ENCODE peak calls at places on chromosome 11, in seven cellular contexts. X is tibial nerve, G is H1, H is adrenal gland, A is lower leg skin, P is K562, E is ovary. W is an unnamed sample.

GRCh38 chr11:19962795-19963163 is 197.5 kb downstream of the DBX1 start:
- DNase-seq in X (no peak), G (no peak), A (no peak), P (no peak), H (no peak), E (no peak), W (no peak)

GRCh38 chr11:26623076-26623666 is 51.1 kb upstream of the MUC15 start:
- DNase-seq in H (no peak), X (no peak), P (no peak), G (no peak), E (no peak), A (no peak), W (no peak)

GRCh38 chr11:89504270-89504669 is 13.1 kb upstream of the NOX4 start:
- DNase-seq in X (no peak), P (no peak), E (no peak), A (no peak), H (no peak), G (no peak), W (no peak)

GRCh38 chr11:13368041-13368446 is 90.5 kb downstream of the BMAL1 start:
- DNase-seq in H (no peak), G (no peak), A (no peak), X (no peak), E (no peak), P (no peak), W (no peak)

GRCh38 chr11:114447444-114447843 is 8.2 kb downstream of the REXO2 start:
- DNase-seq in G (no peak), X (no peak), H (no peak), E (no peak), P (no peak), A (no peak), W (no peak)

GRCh38 chr11:44596541-44597276 is 31.2 kb downstream of the CD82 start:
- DNase-seq in H (no peak), P (no peak), X (no peak), A (no peak), E (no peak), G (no peak), W (no peak)

GRCh38 chr11:122910775-122911174 is 28.2 kb downstream of the JHY start:
- DNase-seq in G (no peak), X (no peak), H (no peak), E (no peak), A (no peak), P (peak), W (peak)

GRCh38 chr11:19869466-19869865 is 156.8 kb downstream of the NAV2 start:
- DNase-seq in E (no peak), X (no peak), A (no peak), H (no peak), P (no peak), G (no peak), W (no peak)

GRCh38 chr11:47355283-47356128 is 3.0 kb upstream of the MYBPC3 start:
- DNase-seq in G (peak), X (peak), E (peak), A (peak), H (peak), P (peak), W (peak)

GRCh38 chr11:103877221-103877620 is 159.2 kb upstream of the DDI1 start:
- DNase-seq in E (no peak), P (no peak), X (no peak), A (no peak), H (no peak), G (no peak), W (no peak)

GRCh38 chr11:111329306-111330204 is 31.2 kb downstream of the POU2AF3 start:
- DNase-seq in G (no peak), H (peak), X (no peak), P (no peak), E (peak), A (no peak), W (no peak)

GRCh38 chr11:120061036-120061760 is 76.7 kb downstream of the TRIM29 start:
- DNase-seq in A (no peak), G (peak), H (no peak), P (no peak), E (no peak), X (no peak), W (no peak)

GRCh38 chr11:128705124-128705920 is 11.4 kb downstream of the FLI1 start:
- DNase-seq in P (no peak), X (no peak), E (no peak), H (no peak), G (no peak), A (no peak), W (no peak)

GRCh38 chr11:2201542-2201941 is 29.9 kb upstream of the TH start:
- DNase-seq in X (no peak), E (no peak), A (no peak), P (no peak), G (no peak), H (no peak), W (no peak)

GRCh38 chr11:3849297-3849874 is 6.1 kb upstream of the STIM1 start:
- DNase-seq in X (no peak), G (no peak), P (peak), E (no peak), A (no peak), H (no peak), W (peak)

GRCh38 chr11:133787379-133788103 is 57.8 kb downstream of the SPATA19 start:
- DNase-seq in H (no peak), A (no peak), P (peak), G (peak), E (no peak), X (no peak), W (no peak)

GRCh38 chr11:104623518-104623917 is 274.7 kb downstream of the CASP12 start:
- DNase-seq in X (no peak), P (no peak), E (no peak), H (no peak), A (no peak), G (no peak), W (no peak)

GRCh38 chr11:120170741-120171261 is 32.9 kb upstream of the TRIM29 start:
- DNase-seq in P (no peak), X (no peak), G (peak), E (no peak), H (no peak), A (no peak), W (no peak)

GRCh38 chr11:692824-693414 is 2.1 kb downstream of the DEAF1 start:
- DNase-seq in H (no peak), X (no peak), E (no peak), P (peak), A (no peak), G (no peak), W (no peak)

GRCh38 chr11:688681-689080 is 6.3 kb downstream of the DEAF1 start:
- DNase-seq in G (no peak), X (no peak), A (no peak), E (no peak), H (no peak), P (no peak), W (no peak)

GRCh38 chr11:691710-692590 is 3.1 kb downstream of the DEAF1 start:
- DNase-seq in X (no peak), E (no peak), G (no peak), P (peak), H (no peak), A (no peak), W (no peak)

GRCh38 chr11:689630-690029 is 5.4 kb downstream of the DEAF1 start:
- DNase-seq in X (no peak), E (no peak), H (no peak), A (no peak), G (no peak), P (no peak), W (no peak)

DNA sequence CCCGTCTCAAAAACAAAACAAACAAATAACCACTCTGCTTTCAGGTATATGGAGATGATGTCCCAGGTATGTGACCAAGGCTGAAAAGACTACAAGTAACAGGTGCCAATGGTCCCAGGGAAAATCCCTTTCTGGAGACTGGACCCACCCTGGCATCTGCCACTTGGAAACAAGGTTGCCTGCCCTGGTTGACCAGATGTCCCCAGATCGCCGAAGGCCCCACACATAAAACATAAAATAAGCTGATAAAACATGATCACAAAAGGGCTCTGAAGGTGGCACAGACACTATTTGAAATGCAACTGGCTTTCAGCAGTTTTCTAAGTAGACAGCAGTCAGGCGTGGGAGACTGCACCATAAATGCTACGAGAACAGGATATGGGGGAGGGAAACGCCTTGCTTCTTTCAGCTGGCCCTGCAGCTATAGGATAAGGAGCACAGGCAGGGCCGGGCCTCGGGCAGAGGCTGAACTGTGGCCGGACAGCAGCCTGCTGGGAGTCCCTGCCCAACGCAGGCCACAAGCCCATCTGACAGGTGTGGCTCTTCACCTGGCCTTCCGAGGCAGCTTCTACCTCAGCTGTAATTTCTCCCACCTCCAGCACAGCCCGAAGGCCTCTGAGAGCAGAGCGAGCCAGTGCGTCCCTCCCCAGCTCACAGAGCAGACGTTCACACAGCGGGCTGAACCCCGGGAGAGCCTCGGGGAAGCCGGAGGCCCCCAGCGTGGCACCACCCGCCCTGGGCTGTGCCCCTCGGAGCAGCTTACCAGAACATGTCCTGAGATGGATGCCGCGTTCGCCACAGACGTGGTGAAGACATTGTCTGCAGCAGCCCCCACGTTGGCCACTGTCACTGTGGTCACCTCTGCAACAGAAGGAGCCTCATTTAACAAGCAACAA is 4.0 kb downstream of the DEAF1 start:
- DNase-seq in A (no peak), E (no peak), H (no peak), G (no peak), X (no peak), P (peak), W (peak)
- TF ChIP-seq POLR2A in A (no peak), E (no peak), H (no peak), G (no peak), X (no peak), P (no peak), W (no peak)

GRCh38 chr11:64859542-64860414 is 15.3 kb upstream of the CDC42BPG start:
- DNase-seq in X (no peak), P (no peak), E (no peak), A (no peak), G (no peak), H (no peak), W (no peak)
- TF ChIP-seq POLR2A in X (no peak), P (no peak), E (no peak), A (no peak), G (no peak), H (no peak), W (no peak)

DNA sequence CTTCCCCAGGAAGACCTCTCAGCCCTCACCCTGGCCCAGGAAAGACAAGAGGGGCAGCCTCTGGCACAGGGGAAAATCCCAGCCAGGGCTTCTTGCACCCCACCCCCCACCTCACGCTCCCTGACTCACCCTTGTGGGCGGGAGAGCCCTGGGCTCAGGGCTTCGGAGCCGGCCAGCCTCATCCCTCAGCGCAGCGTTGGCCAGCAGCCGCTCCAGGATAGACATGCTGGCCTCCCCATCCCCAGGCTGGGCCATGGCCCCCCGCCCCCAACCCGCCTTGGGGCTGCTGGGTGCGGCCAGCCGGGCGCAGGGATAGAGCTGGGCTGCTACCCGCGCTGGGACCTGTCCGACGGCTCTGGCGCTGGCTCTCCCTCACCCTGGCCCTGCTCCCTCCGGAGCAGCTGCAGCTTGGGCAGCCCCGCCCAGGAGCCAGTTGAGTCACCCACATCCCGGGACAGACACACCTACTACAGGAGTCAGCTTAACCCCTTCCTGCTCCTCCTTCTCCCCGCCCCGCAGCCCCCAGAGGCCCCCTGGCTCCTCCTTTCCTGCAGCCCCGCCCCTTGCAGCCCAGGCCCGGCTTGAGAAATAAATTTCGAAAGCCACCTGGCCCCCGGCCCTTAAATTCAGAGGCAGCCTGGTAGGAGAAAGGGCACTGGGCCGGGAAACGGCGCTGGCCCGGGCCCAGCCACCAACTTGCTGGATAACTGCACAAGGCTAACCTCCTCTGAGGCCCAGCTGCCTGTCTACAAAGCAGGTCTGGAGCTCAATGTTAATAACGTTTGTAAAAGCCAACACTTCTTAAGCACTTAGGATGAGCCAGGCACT is 13.4 kb downstream of the TNKS1BP1 start:
- DNase-seq in G (peak), X (peak), A (peak), P (peak), H (peak), E (peak), W (peak)
- TF ChIP-seq POLR2A in G (peak), X (no peak), A (no peak), P (peak), H (peak), E (peak), W (no peak)

DNA sequence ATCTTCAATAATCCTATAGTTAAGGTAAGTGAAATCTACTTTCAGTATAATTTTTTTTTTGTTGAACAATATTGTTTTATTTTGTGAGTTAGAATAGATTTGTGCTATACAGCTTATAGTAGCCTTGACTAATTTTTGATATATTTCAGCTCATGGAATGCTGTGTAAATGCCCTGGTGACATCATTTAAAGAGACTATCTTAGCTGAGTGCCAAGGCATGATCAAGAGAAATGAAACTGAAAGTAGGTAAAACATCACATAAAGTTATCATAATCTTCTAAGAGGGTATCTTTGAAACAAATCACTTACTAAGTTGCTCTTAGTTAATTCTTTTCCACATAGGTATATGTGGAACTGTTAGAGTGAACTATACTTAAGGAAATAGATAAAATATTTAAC is 51.4 kb upstream of the ACAT1 start:
- DNase-seq in E (no peak), G (no peak), P (no peak), H (no peak), A (no peak), X (no peak), W (peak)
- TF ChIP-seq POLR2A in E (no peak), G (no peak), P (no peak), H (no peak), A (no peak), X (no peak), W (no peak)

GRCh38 chr11:61041755-61042518 is 60.4 kb upstream of the CD5 start:
- DNase-seq in G (no peak), E (peak), P (no peak), X (no peak), H (no peak), A (no peak), W (no peak)
- TF ChIP-seq POLR2A in G (no peak), E (no peak), P (no peak), X (no peak), H (no peak), A (no peak), W (no peak)

GRCh38 chr11:34619062-34619516 is 1.8 kb upstream of the EHF start:
- DNase-seq in P (peak), H (no peak), E (no peak), A (no peak), G (no peak), X (no peak), W (no peak)

GRCh38 chr11:34620202-34620601 is 691 bp upstream of the EHF start:
- DNase-seq in P (no peak), X (no peak), G (no peak), E (no peak), A (no peak), H (no peak), W (no peak)

GRCh38 chr11:34623463-34623862 is 2.6 kb downstream of the EHF start:
- DNase-seq in P (no peak), X (no peak), A (no peak), E (no peak), H (no peak), G (no peak), W (no peak)

GRCh38 chr11:34621876-34622275 is 983 bp downstream of the EHF start:
- DNase-seq in P (no peak), E (no peak), G (no peak), A (no peak), H (no peak), X (no peak), W (no peak)

DNA sequence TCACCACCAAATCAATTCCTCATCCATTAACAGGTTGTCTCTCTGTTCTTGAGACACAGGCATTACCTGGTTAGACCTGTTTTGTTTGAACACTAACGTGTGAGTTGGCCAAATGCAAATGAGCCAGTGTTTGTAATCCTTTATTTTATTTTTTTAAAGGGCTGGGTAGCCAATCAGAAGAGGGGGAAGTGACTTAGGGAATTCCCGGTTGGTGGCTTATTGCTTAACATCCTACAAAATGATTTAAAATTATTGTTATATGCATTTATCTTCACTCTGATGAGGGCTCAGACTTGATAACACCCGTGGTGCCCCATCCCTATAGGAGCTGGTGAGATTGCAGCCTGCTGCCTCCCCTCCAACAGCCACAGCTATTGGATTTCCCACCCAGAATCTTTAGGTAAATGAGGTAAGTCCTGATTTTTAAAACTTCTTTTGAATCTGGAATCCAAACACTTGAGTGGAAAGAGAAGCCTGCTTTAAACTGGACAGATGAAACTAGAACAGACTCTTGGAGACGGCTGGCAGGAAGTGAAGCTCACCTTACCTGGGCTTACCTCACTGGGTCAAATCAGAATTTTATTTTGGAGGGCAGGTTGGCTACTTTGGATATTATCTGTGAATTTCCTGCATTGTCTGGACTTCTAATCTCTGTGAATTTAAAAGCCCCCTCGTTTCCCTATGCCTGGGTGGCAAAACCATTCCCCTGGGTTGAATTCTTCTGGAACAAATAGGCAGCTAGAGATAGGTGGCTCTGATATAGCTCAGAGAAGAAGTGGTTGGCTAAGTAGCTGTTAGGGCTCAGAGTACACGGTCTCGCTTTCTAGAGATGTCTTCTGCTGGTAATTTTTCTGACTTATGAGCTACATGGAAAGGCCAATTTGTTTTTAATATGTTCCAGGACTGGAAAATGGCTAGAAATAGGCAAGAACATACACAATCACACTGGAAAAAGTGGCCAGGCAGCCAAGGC is at the start of gene EHF:
- DNase-seq in E (no peak), X (no peak), P (no peak), G (no peak), H (no peak), A (no peak), W (no peak)
- TF ChIP-seq POLR2A in E (no peak), X (no peak), P (no peak), G (no peak), H (no peak), A (no peak), W (no peak)

DNA sequence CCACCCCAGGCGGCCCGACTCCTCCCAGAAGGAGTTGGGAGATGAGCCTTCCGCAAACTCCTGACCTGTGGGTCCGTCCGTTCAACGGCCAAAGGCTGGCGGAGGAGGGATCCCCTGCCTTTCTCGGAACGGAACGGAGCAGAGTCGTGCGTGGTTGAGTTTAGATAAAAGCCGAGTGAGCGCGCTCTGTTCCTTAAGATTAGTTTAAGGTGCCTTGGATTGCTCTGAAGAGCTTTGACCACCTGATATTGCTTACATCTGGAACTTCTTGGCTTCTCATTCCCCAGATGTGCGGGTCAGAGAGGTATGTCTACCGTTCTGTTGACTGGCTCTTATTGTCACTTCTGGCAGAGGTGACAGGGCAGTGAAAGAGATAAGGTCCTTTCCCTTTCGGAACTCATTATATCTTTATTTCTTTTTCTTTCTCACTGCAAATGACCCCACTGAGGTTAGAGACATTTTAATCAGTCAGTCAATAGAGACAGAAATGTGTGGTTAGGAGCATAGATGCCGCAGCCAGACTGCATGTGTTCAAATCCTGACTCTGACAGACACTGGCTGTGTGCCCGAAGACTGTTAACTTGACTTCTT is at the start of gene TRIM6:
- DNase-seq in G (peak), E (peak), P (peak), X (peak), H (peak), A (no peak), W (peak)
- TF ChIP-seq POLR2A in G (no peak), E (no peak), P (no peak), X (no peak), H (no peak), A (no peak), W (no peak)